ENCODE peak calls at places on chromosomes 16 and 17, in five cellular contexts. P, D, B, K and Q are unnamed samples. For H3K27me3, the result is how much of the 10 kb centered on the place peaks cover.

GRCh38 chr17:36117505-36118382 is 14.1 kb downstream of the CCL4 start:
- DNase-seq in K (no peak), P (no peak), D (no peak), B (no peak), Q (no peak)

GRCh38 chr16:49754495-49755290 is 101.2 kb downstream of the ZNF423 start:
- DNase-seq in K (peak), D (no peak), P (no peak), B (no peak), Q (peak)

GRCh38 chr16:57091200-57091989 is 988 bp upstream of the CPNE2 start:
- DNase-seq in B (no peak), K (peak), D (peak), P (peak), Q (peak)

GRCh38 chr17:75535119-75535537 is 9.6 kb downstream of the LLGL2 start:
- DNase-seq in P (no peak), B (no peak), D (no peak), K (no peak), Q (no peak)

GRCh38 chr16:2008631-2009301 is 855 bp downstream of the ZNF598 start:
- DNase-seq in B (no peak), P (no peak), K (no peak), D (peak), Q (no peak)

GRCh38 chr17:36703860-36704266 is 102.5 kb downstream of the MRM1 start:
- DNase-seq in K (peak), D (no peak), B (no peak), P (peak), Q (peak)

GRCh38 chr17:72142614-72143013 is 21.8 kb downstream of the SOX9 start:
- DNase-seq in B (no peak), D (no peak), K (no peak), P (no peak), Q (no peak)

GRCh38 chr16:64238576-64238975 is 883.3 kb downstream of the CDH11 start:
- DNase-seq in D (no peak), B (no peak), P (no peak), K (no peak), Q (no peak)

GRCh38 chr16:85332175-85332574 is 219.9 kb upstream of the CIBAR2 start:
- DNase-seq in B (no peak), D (no peak), P (no peak), K (peak), Q (no peak)

GRCh38 chr16:57640612-57641011 is 12.2 kb downstream of the ADGRG1 start:
- DNase-seq in B (no peak), D (no peak), K (no peak), P (no peak), Q (no peak)

DNA sequence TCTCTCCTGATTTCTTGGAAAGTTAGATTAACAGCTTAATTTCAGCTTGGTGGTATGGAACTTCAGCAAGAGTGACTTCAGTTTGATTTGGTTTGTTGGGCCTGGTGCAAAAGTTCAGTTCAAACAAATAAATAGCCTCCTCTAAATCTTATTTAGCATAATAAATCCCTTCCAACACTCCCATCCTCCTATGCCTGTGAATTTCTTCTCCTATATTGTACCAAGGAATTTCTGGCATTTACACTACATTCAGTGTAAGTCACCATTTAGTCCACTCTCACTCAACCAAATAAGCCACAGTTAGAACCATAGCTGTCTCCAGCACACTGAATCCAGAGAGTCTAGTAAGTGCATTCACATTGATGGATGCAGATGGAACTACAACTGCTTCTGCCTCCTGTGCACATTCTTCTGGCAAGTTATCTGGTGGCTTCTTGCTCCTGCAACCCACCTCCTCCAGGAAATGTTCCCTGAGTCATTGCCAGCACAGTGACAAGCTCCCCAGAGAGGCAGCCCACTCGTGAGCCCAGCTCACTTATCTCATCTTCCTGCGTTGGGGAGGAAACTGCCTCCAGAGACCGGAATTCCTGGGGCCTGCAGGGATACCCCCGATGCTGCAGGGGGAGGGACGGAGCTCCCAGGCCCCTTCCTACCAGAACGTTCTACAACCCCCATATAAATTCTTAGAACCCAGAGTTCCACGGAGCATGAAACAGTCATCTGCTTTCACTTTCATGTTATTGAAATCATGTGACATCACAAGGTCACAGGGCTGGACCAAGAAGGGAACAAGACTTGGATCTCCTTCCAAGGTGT is 318.3 kb downstream of the PHKB start:
- DNase-seq in D (no peak), P (peak), K (no peak), B (no peak), Q (peak)
- TF ChIP-seq CTCF in D (no peak), P (no peak), K (no peak), B (no peak), Q (no peak)

GRCh38 chr16:66905633-66906539 is 12.8 kb downstream of the CDH16 start:
- DNase-seq in P (peak), D (no peak), B (no peak), K (peak), Q (no peak)

GRCh38 chr16:66902648-66903543 is 15.8 kb downstream of the CDH16 start:
- DNase-seq in B (no peak), D (no peak), P (no peak), K (no peak), Q (no peak)

GRCh38 chr16:66904846-66905632 is 13.6 kb downstream of the CDH16 start:
- DNase-seq in D (no peak), K (no peak), P (peak), B (no peak), Q (no peak)

GRCh38 chr16:66903544-66904427 is 14.9 kb downstream of the CDH16 start:
- DNase-seq in K (no peak), B (no peak), D (no peak), P (peak), Q (no peak)

DNA sequence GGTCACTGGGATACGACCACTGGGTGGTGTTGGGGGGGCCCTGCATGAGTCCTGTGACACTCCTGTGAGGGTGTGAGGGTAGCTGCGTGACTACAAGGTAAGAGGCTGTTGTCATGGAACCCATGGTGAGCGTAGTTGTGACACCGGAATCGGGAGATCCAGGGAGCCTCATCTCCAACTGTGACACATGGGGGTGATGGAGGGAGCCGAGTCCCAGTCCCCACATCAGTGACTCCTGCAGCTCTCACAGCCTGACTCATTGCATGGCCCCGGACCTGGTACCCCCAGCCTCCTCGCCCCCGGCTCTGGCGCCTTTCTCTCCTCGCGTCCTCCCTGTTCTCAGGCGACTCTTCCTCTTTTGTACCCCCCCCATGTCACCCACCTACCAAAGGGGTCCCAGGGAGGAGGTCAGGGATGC is 14.2 kb downstream of the CDH16 start:
- DNase-seq in B (no peak), K (no peak), D (no peak), P (no peak), Q (no peak)
- H3K4me3 ChIP-seq in B (no peak), K (no peak), D (no peak), P (no peak), Q (no peak)

DNA sequence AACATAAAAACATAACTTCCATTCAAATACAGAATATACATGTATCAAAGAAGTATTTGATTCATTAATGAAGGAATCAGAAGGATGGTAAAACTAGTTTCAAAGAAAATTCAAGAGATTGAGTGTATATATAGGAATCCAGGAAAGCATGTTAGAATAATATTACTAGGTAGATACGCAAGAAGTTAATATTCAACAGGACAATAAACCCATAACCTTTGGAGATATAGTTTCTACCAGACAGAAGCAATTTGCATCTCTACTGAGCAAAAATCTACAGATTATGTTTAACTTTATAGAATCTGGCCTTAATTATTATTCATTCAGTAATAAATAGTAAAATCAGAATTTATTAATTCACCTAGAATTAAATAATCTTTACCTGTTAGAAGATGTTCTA is 166.8 kb downstream of the CNTNAP4 start:
- DNase-seq in B (no peak), P (no peak), D (no peak), K (no peak), Q (no peak)
- H3K27me3 ChIP-seq in B (under half), P (under half), D (under half), K (under half), Q (under half)

GRCh38 chr17:6642592-6642991 is 1.7 kb downstream of the TXNDC17 start:
- DNase-seq in P (no peak), D (peak), B (no peak), K (no peak), Q (no peak)

GRCh38 chr17:6651483-6652452 is at the start of the genes C17orf100 and MED31:
- DNase-seq in B (peak), P (peak), K (peak), D (peak), Q (peak)

GRCh38 chr17:6643460-6644125 is 2.7 kb downstream of the TXNDC17 start:
- DNase-seq in B (no peak), K (no peak), D (no peak), P (no peak), Q (peak)

DNA sequence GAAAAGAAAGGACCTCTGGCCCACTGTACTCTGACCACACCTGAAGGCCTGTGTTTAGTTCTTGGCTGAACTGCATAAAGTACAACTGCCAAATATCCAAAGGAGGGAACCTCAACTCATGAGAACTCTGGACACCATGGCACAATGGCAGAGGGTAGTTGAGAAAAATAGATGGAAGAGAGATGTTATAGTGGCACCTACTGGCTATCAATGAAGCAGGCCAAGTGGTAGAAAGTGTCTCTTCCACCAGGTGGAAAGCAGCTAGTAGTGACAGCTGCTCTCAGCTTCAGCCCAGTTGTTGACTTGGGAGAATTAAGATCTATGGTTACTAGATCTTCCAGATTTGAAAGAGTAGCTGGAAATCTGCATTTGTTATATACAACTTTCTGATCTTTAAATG is 3.2 kb downstream of the MED31 start:
- DNase-seq in D (no peak), B (no peak), P (no peak), K (peak), Q (no peak)
- TF ChIP-seq CTCF in D (peak), B (no peak), P (no peak), K (peak), Q (peak)

DNA sequence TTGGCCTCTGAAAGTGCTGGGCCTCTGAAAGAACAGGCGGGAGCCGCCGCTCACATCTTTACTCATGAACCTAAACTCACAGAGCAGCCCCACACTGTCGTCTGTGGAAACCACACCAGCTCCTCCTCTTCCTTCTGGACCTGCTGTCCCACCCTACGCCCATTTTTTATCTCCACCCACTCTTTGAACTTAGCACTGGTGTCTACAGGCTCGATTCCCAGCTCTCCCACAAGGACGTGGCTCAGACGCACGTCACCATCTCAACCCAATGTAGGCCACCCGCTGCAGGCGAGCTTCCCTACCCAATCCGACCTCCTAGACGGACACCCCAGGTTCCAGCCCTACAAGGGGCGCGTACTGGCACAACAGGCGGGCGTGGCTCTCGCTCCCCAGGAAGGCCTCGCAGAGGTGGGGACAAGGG is 62.2 kb downstream of the NXN start:
- DNase-seq in K (no peak), D (no peak), P (no peak), B (no peak), Q (no peak)
- H3K4me3 ChIP-seq in K (no peak), D (no peak), P (no peak), B (no peak), Q (no peak)

DNA sequence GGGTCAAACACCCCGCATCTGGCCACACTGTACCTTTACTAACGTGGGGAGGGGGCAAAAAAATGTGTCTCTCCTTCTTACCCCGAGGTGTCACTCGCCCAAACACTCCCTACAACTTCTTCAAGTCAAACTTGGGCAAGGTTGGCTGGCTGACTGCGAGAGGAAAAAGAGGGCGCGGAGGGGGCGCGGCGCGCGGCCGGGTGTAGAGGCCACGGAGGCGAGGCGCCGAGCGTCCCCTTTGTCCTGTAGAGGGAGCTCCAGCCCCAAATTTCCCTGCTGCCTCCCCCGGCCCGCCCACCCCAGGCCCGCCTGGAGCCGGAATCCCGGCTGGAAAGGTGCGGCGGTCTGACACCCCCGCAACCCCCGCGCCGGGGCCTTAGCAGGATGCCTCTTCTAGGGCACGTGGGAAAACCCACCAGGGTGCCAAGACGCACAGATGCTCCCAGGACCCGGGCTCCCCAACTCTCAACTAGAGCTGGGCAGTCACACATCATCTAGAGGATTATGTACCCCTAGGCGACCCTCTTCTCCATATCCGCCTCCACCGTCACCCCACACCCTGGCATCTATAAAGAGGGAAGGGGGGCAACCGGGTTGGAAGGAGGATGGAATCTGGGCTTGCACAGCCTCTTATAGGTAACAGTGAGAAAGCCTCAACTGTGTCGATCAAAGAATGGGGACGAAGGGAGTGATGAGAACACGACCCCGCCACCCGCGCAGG is 4.2 kb downstream of the IRX3 start:
- DNase-seq in D (no peak), K (peak), P (no peak), B (no peak), Q (no peak)
- H3K27me3 ChIP-seq in D (under half), K (half or more), P (under half), B (under half), Q (under half)